ENCODE peak calls at places on chromosomes 6 and 20, in six cellular contexts. One of them, this sample, is unnamed. For H3K36me3 and H3K4me1, the result is how much of the 10 kb centered on the place peaks cover.

GRCh38 chr20:46939031-46939430 is 44.4 kb downstream of the EYA2 start:
- DNase-seq in testis: no peak
- DNase-seq in heart right ventricle: no peak
- DNase-seq in HCT116: peak
- DNase-seq in IMR-90: no peak
- DNase-seq in kidney: no peak
- DNase-seq in this sample: no peak

GRCh38 chr6:4928426-4928825 is 75.4 kb downstream of the RPP40 start:
- DNase-seq in testis: no peak
- DNase-seq in heart right ventricle: no peak
- DNase-seq in HCT116: no peak
- DNase-seq in IMR-90: peak
- DNase-seq in kidney: no peak
- DNase-seq in this sample: no peak

GRCh38 chr20:20972490-20972889 is 133.7 kb downstream of the LINC00237 start:
- DNase-seq in testis: no peak
- DNase-seq in heart right ventricle: no peak
- DNase-seq in HCT116: no peak
- DNase-seq in IMR-90: no peak
- DNase-seq in kidney: no peak
- DNase-seq in this sample: no peak

GRCh38 chr20:36092424-36093024 is 62.0 kb upstream of the EPB41L1 start:
- DNase-seq in testis: peak
- DNase-seq in heart right ventricle: peak
- DNase-seq in HCT116: no peak
- DNase-seq in IMR-90: no peak
- DNase-seq in kidney: peak
- DNase-seq in this sample: peak

GRCh38 chr6:163651910-163652309 is 237.4 kb downstream of the QKI start:
- DNase-seq in testis: no peak
- DNase-seq in heart right ventricle: no peak
- DNase-seq in HCT116: no peak
- DNase-seq in IMR-90: peak
- DNase-seq in kidney: no peak
- DNase-seq in this sample: no peak

GRCh38 chr6:34806738-34807453 is 15.0 kb downstream of the BLTP3A start:
- DNase-seq in testis: no peak
- DNase-seq in heart right ventricle: no peak
- DNase-seq in HCT116: no peak
- DNase-seq in IMR-90: peak
- DNase-seq in kidney: no peak
- DNase-seq in this sample: no peak

GRCh38 chr6:44926556-44926955 is 401.6 kb upstream of the RUNX2 start:
- DNase-seq in testis: no peak
- DNase-seq in heart right ventricle: no peak
- DNase-seq in HCT116: no peak
- DNase-seq in IMR-90: peak
- DNase-seq in kidney: no peak
- DNase-seq in this sample: no peak

GRCh38 chr20:58722379-58722778 is 29.8 kb downstream of the NPEPL1 start:
- DNase-seq in testis: no peak
- DNase-seq in heart right ventricle: no peak
- DNase-seq in HCT116: no peak
- DNase-seq in IMR-90: no peak
- DNase-seq in kidney: no peak
- DNase-seq in this sample: no peak

GRCh38 chr20:47701612-47702011 is 83.7 kb downstream of the SULF2 start:
- DNase-seq in testis: no peak
- DNase-seq in heart right ventricle: no peak
- DNase-seq in HCT116: no peak
- DNase-seq in IMR-90: no peak
- DNase-seq in kidney: peak
- DNase-seq in this sample: no peak

GRCh38 chr6:41071501-41071922 is 644 bp downstream of the OARD1 start:
- DNase-seq in testis: peak
- DNase-seq in heart right ventricle: peak
- DNase-seq in HCT116: no peak
- DNase-seq in IMR-90: peak
- DNase-seq in kidney: no peak
- DNase-seq in this sample: no peak

GRCh38 chr6:11938285-11938890 is 73.7 kb upstream of the HIVEP1 start:
- DNase-seq in testis: peak
- DNase-seq in heart right ventricle: no peak
- DNase-seq in HCT116: no peak
- DNase-seq in IMR-90: no peak
- DNase-seq in kidney: no peak
- DNase-seq in this sample: no peak

GRCh38 chr6:45966797-45967196 is 48.9 kb downstream of the CLIC5 start:
- DNase-seq in testis: no peak
- DNase-seq in heart right ventricle: no peak
- DNase-seq in HCT116: no peak
- DNase-seq in IMR-90: no peak
- DNase-seq in kidney: no peak
- DNase-seq in this sample: no peak

GRCh38 chr20:34220581-34220980 is 20.6 kb upstream of the ASIP start:
- DNase-seq in testis: no peak
- DNase-seq in heart right ventricle: no peak
- DNase-seq in HCT116: no peak
- DNase-seq in IMR-90: peak
- DNase-seq in kidney: no peak
- DNase-seq in this sample: no peak

GRCh38 chr20:37886851-37887297 is 16.1 kb upstream of the VSTM2L start:
- DNase-seq in testis: peak
- DNase-seq in heart right ventricle: peak
- DNase-seq in HCT116: no peak
- DNase-seq in IMR-90: no peak
- DNase-seq in kidney: no peak
- DNase-seq in this sample: peak

GRCh38 chr6:155311076-155311475 is 3.2 kb downstream of the TFB1M start:
- DNase-seq in testis: no peak
- DNase-seq in heart right ventricle: no peak
- DNase-seq in HCT116: no peak
- DNase-seq in IMR-90: peak
- DNase-seq in kidney: no peak
- DNase-seq in this sample: no peak

GRCh38 chr6:170449835-170450753 is 103.0 kb downstream of the PSMB1 start:
- DNase-seq in testis: peak
- DNase-seq in heart right ventricle: no peak
- DNase-seq in HCT116: no peak
- DNase-seq in IMR-90: no peak
- DNase-seq in kidney: no peak
- DNase-seq in this sample: no peak

GRCh38 chr6:162229093-162229492 is 498.5 kb downstream of the PRKN start:
- DNase-seq in testis: no peak
- DNase-seq in heart right ventricle: no peak
- DNase-seq in HCT116: no peak
- DNase-seq in IMR-90: no peak
- DNase-seq in kidney: no peak
- DNase-seq in this sample: no peak

GRCh38 chr6:169824848-169825557 is 73.6 kb downstream of the ERMARD start:
- DNase-seq in testis: peak
- DNase-seq in heart right ventricle: no peak
- DNase-seq in HCT116: no peak
- DNase-seq in IMR-90: no peak
- DNase-seq in kidney: no peak
- DNase-seq in this sample: no peak

GRCh38 chr6:139895205-139895793 is 520.9 kb upstream of the CITED2 start:
- DNase-seq in testis: no peak
- DNase-seq in heart right ventricle: no peak
- DNase-seq in HCT116: no peak
- DNase-seq in IMR-90: no peak
- DNase-seq in kidney: no peak
- DNase-seq in this sample: no peak
- TF ChIP-seq CTCF in testis: no peak
- TF ChIP-seq CTCF in heart right ventricle: no peak
- TF ChIP-seq CTCF in HCT116: no peak
- TF ChIP-seq CTCF in IMR-90: no peak
- TF ChIP-seq CTCF in kidney: no peak
- TF ChIP-seq CTCF in this sample: no peak

DNA sequence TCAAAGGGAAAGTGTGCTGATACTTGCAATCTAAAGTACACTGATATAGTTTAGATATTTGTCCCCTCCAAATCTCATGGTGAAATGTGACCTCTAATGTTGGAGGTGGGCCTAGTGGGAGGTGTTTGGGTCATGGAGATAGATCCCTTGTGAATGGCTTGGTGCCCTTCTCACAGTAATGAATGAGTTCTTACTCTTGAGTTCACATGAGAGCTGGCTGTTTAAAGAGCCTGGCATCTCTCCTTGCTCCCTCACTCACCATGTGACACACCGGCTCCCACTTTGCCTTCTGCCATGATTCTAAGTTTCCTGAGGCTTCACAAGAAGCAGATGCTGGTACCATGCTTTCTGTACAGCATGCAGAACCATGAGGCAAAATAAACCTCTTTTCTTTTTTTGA is 78.1 kb downstream of the REPS1 start:
- DNase-seq in testis: no peak
- DNase-seq in heart right ventricle: no peak
- DNase-seq in HCT116: no peak
- DNase-seq in IMR-90: no peak
- DNase-seq in kidney: no peak
- DNase-seq in this sample: no peak
- H3K36me3 ChIP-seq in testis: under half
- H3K36me3 ChIP-seq in heart right ventricle: under half
- H3K36me3 ChIP-seq in HCT116: under half
- H3K36me3 ChIP-seq in IMR-90: under half
- H3K36me3 ChIP-seq in kidney: under half
- H3K36me3 ChIP-seq in this sample: under half

GRCh38 chr6:112223070-112223861 is 31.1 kb downstream of the LAMA4 start:
- DNase-seq in testis: no peak
- DNase-seq in heart right ventricle: no peak
- DNase-seq in HCT116: no peak
- DNase-seq in IMR-90: peak
- DNase-seq in kidney: no peak
- DNase-seq in this sample: no peak

GRCh38 chr6:112218563-112218962 is 35.8 kb downstream of the LAMA4 start:
- DNase-seq in testis: no peak
- DNase-seq in heart right ventricle: peak
- DNase-seq in HCT116: no peak
- DNase-seq in IMR-90: no peak
- DNase-seq in kidney: no peak
- DNase-seq in this sample: no peak

GRCh38 chr6:112224088-112224487 is 30.3 kb downstream of the LAMA4 start:
- DNase-seq in testis: no peak
- DNase-seq in heart right ventricle: no peak
- DNase-seq in HCT116: no peak
- DNase-seq in IMR-90: no peak
- DNase-seq in kidney: no peak
- DNase-seq in this sample: no peak

GRCh38 chr6:112222111-112222726 is 32.1 kb downstream of the LAMA4 start:
- DNase-seq in testis: no peak
- DNase-seq in heart right ventricle: no peak
- DNase-seq in HCT116: no peak
- DNase-seq in IMR-90: peak
- DNase-seq in kidney: no peak
- DNase-seq in this sample: no peak

DNA sequence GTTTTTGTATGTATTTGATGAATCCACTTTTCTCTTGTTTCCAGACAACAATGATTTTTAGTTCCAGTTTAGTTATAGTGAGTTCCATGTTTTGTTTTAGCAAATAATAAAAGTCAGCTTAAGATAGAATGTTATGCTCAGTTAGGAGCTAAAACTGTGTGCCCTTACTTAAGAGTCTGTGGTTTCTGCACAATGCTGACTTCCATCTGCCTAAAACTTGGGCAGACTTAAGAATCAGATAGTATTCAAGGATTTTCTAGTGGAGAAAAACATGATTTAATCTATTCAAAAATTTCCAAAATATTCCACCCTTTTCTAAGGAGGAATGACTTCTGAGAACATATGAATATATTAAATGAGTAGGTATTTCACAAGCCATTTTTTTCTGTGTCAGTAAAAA is 32.8 kb downstream of the LAMA4 start:
- DNase-seq in testis: no peak
- DNase-seq in heart right ventricle: no peak
- DNase-seq in HCT116: no peak
- DNase-seq in IMR-90: no peak
- DNase-seq in kidney: no peak
- DNase-seq in this sample: no peak
- H3K4me1 ChIP-seq in testis: under half
- H3K4me1 ChIP-seq in heart right ventricle: half or more
- H3K4me1 ChIP-seq in HCT116: under half
- H3K4me1 ChIP-seq in IMR-90: under half
- H3K4me1 ChIP-seq in kidney: under half
- H3K4me1 ChIP-seq in this sample: under half

GRCh38 chr6:25869840-25870239 is 4.2 kb downstream of the SLC17A3 start:
- DNase-seq in testis: no peak
- DNase-seq in heart right ventricle: no peak
- DNase-seq in HCT116: no peak
- DNase-seq in IMR-90: no peak
- DNase-seq in kidney: no peak
- DNase-seq in this sample: no peak
- TF ChIP-seq CTCF in testis: no peak
- TF ChIP-seq CTCF in heart right ventricle: no peak
- TF ChIP-seq CTCF in HCT116: no peak
- TF ChIP-seq CTCF in IMR-90: no peak
- TF ChIP-seq CTCF in kidney: no peak
- TF ChIP-seq CTCF in this sample: no peak

GRCh38 chr6:160042788-160043301 is 74.0 kb downstream of the IGF2R start:
- DNase-seq in testis: no peak
- DNase-seq in heart right ventricle: no peak
- DNase-seq in HCT116: no peak
- DNase-seq in IMR-90: peak
- DNase-seq in kidney: no peak
- DNase-seq in this sample: no peak
- H3K36me3 ChIP-seq in testis: under half
- H3K36me3 ChIP-seq in heart right ventricle: under half
- H3K36me3 ChIP-seq in HCT116: under half
- H3K36me3 ChIP-seq in IMR-90: half or more
- H3K36me3 ChIP-seq in kidney: under half
- H3K36me3 ChIP-seq in this sample: half or more

DNA sequence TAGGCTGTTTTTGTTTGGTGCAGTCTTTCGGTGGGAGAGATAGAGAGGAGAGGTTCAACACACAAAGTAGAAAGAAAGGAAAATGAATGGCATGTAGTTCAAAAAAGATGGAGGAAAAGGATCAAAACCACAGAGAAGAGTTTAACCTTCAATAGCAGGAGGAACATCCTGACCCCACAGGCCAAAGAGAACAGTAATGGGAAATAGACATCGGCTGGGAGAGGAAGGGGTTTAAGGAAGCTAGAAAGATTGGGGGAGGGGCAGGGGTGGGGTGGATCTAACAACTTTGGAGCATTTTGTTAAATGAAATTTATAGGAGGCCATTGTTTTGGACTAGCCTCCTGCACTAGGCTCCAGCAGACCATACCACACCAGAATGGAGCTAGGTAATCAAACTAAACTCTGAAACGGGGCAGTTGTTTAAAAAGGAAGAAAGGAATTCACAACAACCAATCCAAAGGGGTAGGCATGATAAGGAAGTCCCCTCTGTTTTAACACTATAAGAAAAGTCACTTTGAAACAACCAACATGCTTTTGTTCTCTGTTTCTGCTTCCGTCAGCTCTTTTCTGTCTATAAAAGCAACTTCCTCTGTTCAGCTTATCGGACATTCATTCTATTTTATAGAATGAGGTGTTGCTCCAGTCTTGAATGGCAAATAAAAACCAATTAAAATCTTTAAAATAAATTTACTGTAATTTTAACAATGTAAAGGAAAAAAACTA is 82.6 kb downstream of the EPB41L2 start:
- DNase-seq in testis: no peak
- DNase-seq in heart right ventricle: no peak
- DNase-seq in HCT116: no peak
- DNase-seq in IMR-90: no peak
- DNase-seq in kidney: no peak
- DNase-seq in this sample: no peak
- H3K4me1 ChIP-seq in testis: under half
- H3K4me1 ChIP-seq in heart right ventricle: half or more
- H3K4me1 ChIP-seq in HCT116: under half
- H3K4me1 ChIP-seq in IMR-90: under half
- H3K4me1 ChIP-seq in kidney: under half
- H3K4me1 ChIP-seq in this sample: under half

GRCh38 chr6:74050921-74051320 is 354.9 kb downstream of the CD109 start:
- DNase-seq in testis: no peak
- DNase-seq in heart right ventricle: no peak
- DNase-seq in HCT116: no peak
- DNase-seq in IMR-90: no peak
- DNase-seq in kidney: no peak
- DNase-seq in this sample: no peak
- TF ChIP-seq CTCF in testis: no peak
- TF ChIP-seq CTCF in heart right ventricle: no peak
- TF ChIP-seq CTCF in HCT116: no peak
- TF ChIP-seq CTCF in IMR-90: no peak
- TF ChIP-seq CTCF in kidney: no peak
- TF ChIP-seq CTCF in this sample: no peak

This sample was measured in BE2C.